ENCODE peak calls at places on chromosome 13, in five cellular contexts. One of them, this sample, is unnamed.

GRCh38 chr13:108618233-108618632 is 11.2 kb upstream of the MYO16 start:
- DNase-seq in HFF-Myc: no peak
- DNase-seq in upper lobe of right lung: no peak
- DNase-seq in heart right ventricle: no peak
- DNase-seq in A549: no peak
- DNase-seq in this sample: no peak

GRCh38 chr13:108266316-108266936 is 3.1 kb upstream of the TNFSF13B start:
- DNase-seq in HFF-Myc: no peak
- DNase-seq in upper lobe of right lung: no peak
- DNase-seq in heart right ventricle: no peak
- DNase-seq in A549: no peak
- DNase-seq in this sample: no peak

GRCh38 chr13:97295279-97296182 is 73.4 kb downstream of the MBNL2 start:
- DNase-seq in HFF-Myc: no peak
- DNase-seq in upper lobe of right lung: no peak
- DNase-seq in heart right ventricle: no peak
- DNase-seq in A549: peak; percentile 29
- DNase-seq in this sample: peak; percentile 85

GRCh38 chr13:89052699-89053098 is 1381.5 kb downstream of the SLITRK5 start:
- DNase-seq in HFF-Myc: no peak
- DNase-seq in upper lobe of right lung: no peak
- DNase-seq in heart right ventricle: no peak
- DNase-seq in A549: no peak
- DNase-seq in this sample: no peak

GRCh38 chr13:57624565-57625435 is 6.7 kb upstream of the PCDH17 start:
- DNase-seq in HFF-Myc: peak; percentile 11
- DNase-seq in upper lobe of right lung: no peak
- DNase-seq in heart right ventricle: peak; percentile 51
- DNase-seq in A549: no peak
- DNase-seq in this sample: peak; percentile 68

GRCh38 chr13:102399791-102400618 is 1.8 kb downstream of the FGF14 start:
- DNase-seq in HFF-Myc: no peak
- DNase-seq in upper lobe of right lung: peak; percentile 65
- DNase-seq in heart right ventricle: no peak
- DNase-seq in A549: peak; percentile 28
- DNase-seq in this sample: no peak

GRCh38 chr13:59374720-59375119 is 789.0 kb downstream of the DIAPH3 start:
- DNase-seq in HFF-Myc: no peak
- DNase-seq in upper lobe of right lung: no peak
- DNase-seq in heart right ventricle: no peak
- DNase-seq in A549: no peak
- DNase-seq in this sample: no peak

GRCh38 chr13:71067164-71067815 is 799.7 kb downstream of the DACH1 start:
- DNase-seq in HFF-Myc: no peak
- DNase-seq in upper lobe of right lung: no peak
- DNase-seq in heart right ventricle: no peak
- DNase-seq in A549: no peak
- DNase-seq in this sample: no peak

GRCh38 chr13:38582133-38582532 is 104.7 kb upstream of the FREM2 start:
- DNase-seq in HFF-Myc: no peak
- DNase-seq in upper lobe of right lung: no peak
- DNase-seq in heart right ventricle: peak; percentile 15
- DNase-seq in A549: peak; percentile 2
- DNase-seq in this sample: peak; percentile 44

GRCh38 chr13:66663206-66663605 is 566.9 kb downstream of the PCDH9 start:
- DNase-seq in HFF-Myc: no peak
- DNase-seq in upper lobe of right lung: no peak
- DNase-seq in heart right ventricle: no peak
- DNase-seq in A549: no peak
- DNase-seq in this sample: no peak

GRCh38 chr13:46355088-46355468 is 32.0 kb downstream of the RUBCNL start:
- DNase-seq in HFF-Myc: no peak
- DNase-seq in upper lobe of right lung: no peak
- DNase-seq in heart right ventricle: no peak
- DNase-seq in A549: no peak
- DNase-seq in this sample: no peak

GRCh38 chr13:26051231-26052135 is at the start of gene SHISA2:
- DNase-seq in HFF-Myc: no peak
- DNase-seq in upper lobe of right lung: peak; percentile 78
- DNase-seq in heart right ventricle: no peak
- DNase-seq in A549: no peak
- DNase-seq in this sample: peak; percentile 78

GRCh38 chr13:111411186-111411858 is 90.9 kb downstream of the TEX29 start:
- DNase-seq in HFF-Myc: no peak
- DNase-seq in upper lobe of right lung: peak; percentile 48
- DNase-seq in heart right ventricle: no peak
- DNase-seq in A549: no peak
- DNase-seq in this sample: no peak

GRCh38 chr13:37173214-37173613 is 67.8 kb upstream of the CSNK1A1L start:
- DNase-seq in HFF-Myc: peak; percentile 70
- DNase-seq in upper lobe of right lung: no peak
- DNase-seq in heart right ventricle: no peak
- DNase-seq in A549: no peak
- DNase-seq in this sample: peak; percentile 82

GRCh38 chr13:103976371-103976770 is 910.2 kb upstream of the SLC10A2 start:
- DNase-seq in HFF-Myc: no peak
- DNase-seq in upper lobe of right lung: no peak
- DNase-seq in heart right ventricle: no peak
- DNase-seq in A549: no peak
- DNase-seq in this sample: no peak

GRCh38 chr13:41458939-41459753 is 1.8 kb downstream of the RGCC start:
- DNase-seq in HFF-Myc: no peak
- DNase-seq in upper lobe of right lung: peak; percentile 70
- DNase-seq in heart right ventricle: peak; percentile 45
- DNase-seq in A549: peak; percentile 29
- DNase-seq in this sample: peak; percentile 34

GRCh38 chr13:80881495-80882482 is 540.9 kb upstream of the SPRY2 start:
- DNase-seq in HFF-Myc: no peak
- DNase-seq in upper lobe of right lung: no peak
- DNase-seq in heart right ventricle: no peak
- DNase-seq in A549: no peak
- DNase-seq in this sample: no peak

GRCh38 chr13:91358384-91358776 is 10.9 kb downstream of the MIR17HG start:
- DNase-seq in HFF-Myc: no peak
- DNase-seq in upper lobe of right lung: no peak
- DNase-seq in heart right ventricle: no peak
- DNase-seq in A549: no peak
- DNase-seq in this sample: no peak

GRCh38 chr13:110106726-110107125 is 200.2 kb downstream of the COL4A1 start:
- DNase-seq in HFF-Myc: no peak
- DNase-seq in upper lobe of right lung: no peak
- DNase-seq in heart right ventricle: peak; percentile 57
- DNase-seq in A549: no peak
- DNase-seq in this sample: no peak

GRCh38 chr13:31970237-31970930 is 61.2 kb upstream of the FRY start:
- DNase-seq in HFF-Myc: no peak
- DNase-seq in upper lobe of right lung: no peak
- DNase-seq in heart right ventricle: no peak
- DNase-seq in A549: no peak
- DNase-seq in this sample: peak; percentile 59

GRCh38 chr13:48859168-48860105 is 116.3 kb upstream of the FNDC3A start:
- DNase-seq in HFF-Myc: no peak
- DNase-seq in upper lobe of right lung: no peak
- DNase-seq in heart right ventricle: no peak
- DNase-seq in A549: no peak
- DNase-seq in this sample: no peak

GRCh38 chr13:92913840-92914239 is 312.8 kb upstream of the GPC6 start:
- DNase-seq in HFF-Myc: no peak
- DNase-seq in upper lobe of right lung: no peak
- DNase-seq in heart right ventricle: no peak
- DNase-seq in A549: no peak
- DNase-seq in this sample: no peak

GRCh38 chr13:85590231-85590931 is 208.8 kb downstream of the SLITRK6 start:
- DNase-seq in HFF-Myc: peak; percentile 32
- DNase-seq in upper lobe of right lung: no peak
- DNase-seq in heart right ventricle: no peak
- DNase-seq in A549: no peak
- DNase-seq in this sample: peak; percentile 6

GRCh38 chr13:31880849-31881494 is 141.6 kb downstream of the RXFP2 start:
- DNase-seq in HFF-Myc: no peak
- DNase-seq in upper lobe of right lung: no peak
- DNase-seq in heart right ventricle: no peak
- DNase-seq in A549: no peak
- DNase-seq in this sample: no peak

GRCh38 chr13:21124853-21125252 is 51.5 kb downstream of the SKA3 start:
- DNase-seq in HFF-Myc: no peak
- DNase-seq in upper lobe of right lung: no peak
- DNase-seq in heart right ventricle: no peak
- DNase-seq in A549: no peak
- DNase-seq in this sample: peak; percentile 58

GRCh38 chr13:40087021-40088002 is 431.9 kb downstream of the COG6 start:
- DNase-seq in HFF-Myc: no peak
- DNase-seq in upper lobe of right lung: no peak
- DNase-seq in heart right ventricle: no peak
- DNase-seq in A549: no peak
- DNase-seq in this sample: no peak
- TF ChIP-seq CTCF in HFF-Myc: no peak
- TF ChIP-seq CTCF in upper lobe of right lung: no peak
- TF ChIP-seq CTCF in heart right ventricle: no peak
- TF ChIP-seq CTCF in A549: no peak
- TF ChIP-seq CTCF in this sample: no peak

GRCh38 chr13:43159007-43159406 is 135.6 kb downstream of the DNAJC15 start:
- DNase-seq in HFF-Myc: peak; percentile 50
- DNase-seq in upper lobe of right lung: no peak
- DNase-seq in heart right ventricle: no peak
- DNase-seq in A549: no peak
- DNase-seq in this sample: peak; percentile 62
- TF ChIP-seq CTCF in HFF-Myc: peak; percentile 20
- TF ChIP-seq CTCF in upper lobe of right lung: no peak
- TF ChIP-seq CTCF in heart right ventricle: no peak
- TF ChIP-seq CTCF in A549: no peak
- TF ChIP-seq CTCF in this sample: peak; percentile 38

DNA sequence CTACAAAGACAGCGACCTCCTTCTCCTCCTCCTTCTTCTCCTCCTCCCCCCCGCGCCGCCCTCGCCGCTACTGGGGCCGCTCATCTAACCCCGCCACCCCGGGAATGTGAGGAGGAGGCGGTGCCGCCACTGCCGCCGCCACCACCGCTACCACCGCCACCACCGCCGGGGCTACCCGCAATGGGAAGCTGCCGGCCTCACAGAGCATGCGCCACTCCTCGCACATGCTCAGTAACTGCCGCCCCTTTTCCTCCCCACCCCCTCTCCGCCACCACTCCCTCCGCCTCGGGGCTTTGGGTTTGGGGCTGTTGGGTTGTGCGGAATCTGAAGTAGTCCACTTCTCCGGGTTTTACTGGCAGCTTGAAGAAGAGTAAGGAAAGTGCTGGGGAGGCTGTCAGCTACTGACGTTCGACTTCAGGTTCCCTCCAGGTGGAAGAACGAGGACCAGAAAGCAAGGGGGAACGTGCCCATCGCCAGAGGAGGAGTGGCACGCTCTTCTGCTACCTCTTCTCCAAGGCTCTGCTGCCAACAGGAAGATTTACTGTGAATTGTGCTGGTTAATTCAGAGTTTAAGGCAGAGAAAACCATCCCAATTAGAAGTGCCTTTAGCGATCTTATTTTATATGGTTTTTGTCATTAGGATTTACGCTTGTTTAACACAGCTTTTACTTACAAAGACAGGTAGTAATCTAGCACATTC is at the start of gene MYCBP2:
- DNase-seq in HFF-Myc: peak; percentile 97
- DNase-seq in upper lobe of right lung: peak; percentile 98
- DNase-seq in heart right ventricle: peak; percentile 98
- DNase-seq in A549: peak; percentile 77
- DNase-seq in this sample: peak; percentile 99
- TF ChIP-seq CTCF in HFF-Myc: no peak
- TF ChIP-seq CTCF in upper lobe of right lung: no peak
- TF ChIP-seq CTCF in heart right ventricle: no peak
- TF ChIP-seq CTCF in A549: no peak
- TF ChIP-seq CTCF in this sample: no peak

GRCh38 chr13:74765955-74766354 is 631.8 kb upstream of the KLF12 start:
- DNase-seq in HFF-Myc: no peak
- DNase-seq in upper lobe of right lung: no peak
- DNase-seq in heart right ventricle: no peak
- DNase-seq in A549: no peak
- DNase-seq in this sample: no peak
- TF ChIP-seq CTCF in HFF-Myc: no peak
- TF ChIP-seq CTCF in upper lobe of right lung: no peak
- TF ChIP-seq CTCF in heart right ventricle: no peak
- TF ChIP-seq CTCF in A549: no peak
- TF ChIP-seq CTCF in this sample: no peak

GRCh38 chr13:72808917-72809500 is 27.1 kb downstream of the PIBF1 start:
- DNase-seq in HFF-Myc: no peak
- DNase-seq in upper lobe of right lung: no peak
- DNase-seq in heart right ventricle: no peak
- DNase-seq in A549: no peak
- DNase-seq in this sample: peak; percentile 26
- TF ChIP-seq CTCF in HFF-Myc: no peak
- TF ChIP-seq CTCF in upper lobe of right lung: peak; percentile 68
- TF ChIP-seq CTCF in heart right ventricle: peak; percentile 71
- TF ChIP-seq CTCF in A549: peak; percentile 46
- TF ChIP-seq CTCF in this sample: peak; percentile 42

GRCh38 chr13:75802161-75802560 is 166.0 kb downstream of the LMO7 start:
- DNase-seq in HFF-Myc: no peak
- DNase-seq in upper lobe of right lung: no peak
- DNase-seq in heart right ventricle: no peak
- DNase-seq in A549: no peak
- DNase-seq in this sample: no peak

GRCh38 chr13:75801388-75801787 is 165.3 kb downstream of the LMO7 start:
- DNase-seq in HFF-Myc: no peak
- DNase-seq in upper lobe of right lung: no peak
- DNase-seq in heart right ventricle: no peak
- DNase-seq in A549: no peak
- DNase-seq in this sample: no peak

GRCh38 chr13:75803175-75803611 is 167.1 kb downstream of the LMO7 start:
- DNase-seq in HFF-Myc: no peak
- DNase-seq in upper lobe of right lung: no peak
- DNase-seq in heart right ventricle: no peak
- DNase-seq in A549: no peak
- DNase-seq in this sample: no peak

GRCh38 chr13:75798353-75799245 is 162.5 kb downstream of the LMO7 start:
- DNase-seq in HFF-Myc: peak; percentile 47
- DNase-seq in upper lobe of right lung: no peak
- DNase-seq in heart right ventricle: no peak
- DNase-seq in A549: no peak
- DNase-seq in this sample: peak; percentile 58

GRCh38 chr13:75800545-75800944 is 164.4 kb downstream of the LMO7 start:
- DNase-seq in HFF-Myc: no peak
- DNase-seq in upper lobe of right lung: no peak
- DNase-seq in heart right ventricle: no peak
- DNase-seq in A549: no peak
- DNase-seq in this sample: no peak
- TF ChIP-seq CTCF in HFF-Myc: no peak
- TF ChIP-seq CTCF in upper lobe of right lung: no peak
- TF ChIP-seq CTCF in heart right ventricle: no peak
- TF ChIP-seq CTCF in A549: peak; percentile 34
- TF ChIP-seq CTCF in this sample: no peak

DNA sequence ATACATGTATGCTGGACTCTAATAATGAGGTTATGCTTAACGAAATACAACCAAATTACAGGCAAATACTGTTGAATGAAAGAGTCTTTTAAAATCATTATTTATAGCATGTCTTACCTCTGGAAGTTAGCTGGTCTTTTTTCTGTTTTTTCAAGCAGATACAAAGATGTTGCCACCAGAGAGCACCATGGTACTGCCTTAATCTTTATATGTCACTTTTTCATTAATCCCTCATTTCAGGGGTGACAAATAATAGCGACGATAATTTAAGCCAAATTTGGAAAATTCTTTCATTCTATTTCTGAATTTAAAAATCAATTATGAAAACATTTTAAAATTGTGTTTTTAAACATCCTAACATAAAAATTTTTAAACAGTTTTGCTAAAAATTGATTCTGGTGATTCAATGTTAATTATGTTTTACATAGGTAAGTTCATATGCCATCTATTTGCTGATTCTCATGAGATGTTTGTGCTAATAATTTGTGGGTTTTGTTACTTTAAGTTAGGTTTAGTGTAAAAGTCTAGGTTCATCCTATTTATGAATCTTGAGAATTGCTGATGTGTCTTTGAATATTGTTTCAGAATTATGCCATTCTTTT is 379.3 kb upstream of the SGCG start:
- DNase-seq in HFF-Myc: no peak
- DNase-seq in upper lobe of right lung: no peak
- DNase-seq in heart right ventricle: no peak
- DNase-seq in A549: no peak
- DNase-seq in this sample: no peak
- TF ChIP-seq CTCF in HFF-Myc: no peak
- TF ChIP-seq CTCF in upper lobe of right lung: peak; percentile 39
- TF ChIP-seq CTCF in heart right ventricle: peak; percentile 47
- TF ChIP-seq CTCF in A549: peak; percentile 30
- TF ChIP-seq CTCF in this sample: no peak

This sample was measured in astrocyte of the spinal cord.